ENCODE peak calls at places on chromosomes 13 and 19, in eight cellular contexts. B is sigmoid colon, H is hepatocyte, P is lower leg skin, I is heart right ventricle, M is GM13977, V is omental fat pad, Z is HL-60. K is an unnamed sample.

GRCh38 chr13:40478775-40479174 is 187.7 kb downstream of the FOXO1 start:
- DNase-seq in B (no peak), H (no peak), P (peak), I (no peak), M (no peak), V (no peak), Z (no peak), K (no peak)

GRCh38 chr13:21481359-21481758 is 22.3 kb upstream of the ZDHHC20 start:
- DNase-seq in B (no peak), H (no peak), P (no peak), I (no peak), M (no peak), V (no peak), Z (no peak), K (no peak)

GRCh38 chr19:19538077-19538764 is at the start of gene CILP2:
- DNase-seq in B (peak), H (peak), P (no peak), I (peak), M (peak), V (peak), Z (no peak), K (peak)

GRCh38 chr13:23899555-23899954 is 2.3 kb upstream of the C1QTNF9B start:
- DNase-seq in B (no peak), H (peak), P (no peak), I (no peak), M (no peak), V (no peak), Z (no peak), K (peak)

GRCh38 chr13:26485786-26486185 is 71.7 kb upstream of the WASF3 start:
- DNase-seq in B (peak), H (no peak), P (peak), I (no peak), M (no peak), V (no peak), Z (no peak), K (no peak)

GRCh38 chr13:33105387-33106005 is 89.3 kb downstream of the KL start:
- DNase-seq in B (no peak), H (no peak), P (no peak), I (no peak), M (no peak), V (no peak), Z (peak), K (no peak)

GRCh38 chr13:106630162-106630561 is 62.2 kb upstream of the ARGLU1 start:
- DNase-seq in B (no peak), H (no peak), P (peak), I (no peak), M (no peak), V (no peak), Z (no peak), K (no peak)

GRCh38 chr19:23460656-23461055 is 65.4 kb upstream of the ZNF91 start:
- DNase-seq in B (no peak), H (no peak), P (no peak), I (no peak), M (no peak), V (no peak), Z (no peak), K (no peak)

GRCh38 chr19:31185261-31185660 is 164.0 kb downstream of the TSHZ3 start:
- DNase-seq in B (no peak), H (no peak), P (peak), I (no peak), M (no peak), V (no peak), Z (no peak), K (no peak)

GRCh38 chr19:49570997-49571676 is 9.2 kb downstream of the NOSIP start:
- DNase-seq in B (no peak), H (peak), P (no peak), I (no peak), M (no peak), V (no peak), Z (peak), K (no peak)

GRCh38 chr13:33228645-33229445 is 56.7 kb downstream of the STARD13 start:
- DNase-seq in B (no peak), H (peak), P (no peak), I (no peak), M (peak), V (no peak), Z (peak), K (no peak)

GRCh38 chr13:111187879-111188643 is 73.0 kb downstream of the ARHGEF7 start:
- DNase-seq in B (no peak), H (peak), P (no peak), I (no peak), M (no peak), V (no peak), Z (peak), K (no peak)

GRCh38 chr19:29268103-29268502 is 55.2 kb upstream of the UQCRFS1 start:
- DNase-seq in B (no peak), H (no peak), P (no peak), I (no peak), M (no peak), V (no peak), Z (no peak), K (no peak)

GRCh38 chr19:13460045-13460444 is 46.2 kb downstream of the CACNA1A start:
- DNase-seq in B (no peak), H (no peak), P (no peak), I (no peak), M (no peak), V (no peak), Z (no peak), K (no peak)

GRCh38 chr13:25973085-25973484 is 78.7 kb downstream of the SHISA2 start:
- DNase-seq in B (no peak), H (no peak), P (no peak), I (no peak), M (no peak), V (no peak), Z (no peak), K (no peak)

GRCh38 chr13:59493436-59493965 is 670.2 kb downstream of the DIAPH3 start:
- DNase-seq in B (no peak), H (no peak), P (no peak), I (no peak), M (no peak), V (no peak), Z (no peak), K (no peak)

GRCh38 chr19:58395979-58396627 is 647 bp downstream of the RNF225 start:
- DNase-seq in B (no peak), H (peak), P (no peak), I (no peak), M (no peak), V (no peak), Z (no peak), K (no peak)

GRCh38 chr19:23071087-23071511 is 45.7 kb upstream of the ZNF730 start:
- DNase-seq in B (peak), H (no peak), P (no peak), I (peak), M (peak), V (no peak), Z (no peak), K (peak)

GRCh38 chr19:1261512-1261862 is 7.6 kb upstream of the CIRBP start:
- DNase-seq in B (peak), H (no peak), P (peak), I (no peak), M (no peak), V (no peak), Z (peak), K (peak)

GRCh38 chr13:29924482-29924884 is 74.1 kb upstream of the UBL3 start:
- DNase-seq in B (no peak), H (peak), P (no peak), I (no peak), M (no peak), V (no peak), Z (no peak), K (no peak)

GRCh38 chr13:80084086-80084676 is 256.7 kb downstream of the SPRY2 start:
- DNase-seq in B (no peak), H (peak), P (no peak), I (no peak), M (no peak), V (no peak), Z (no peak), K (no peak)

GRCh38 chr13:113597386-113598080 is 13.0 kb downstream of the TFDP1 start:
- DNase-seq in B (peak), H (no peak), P (peak), I (no peak), M (no peak), V (no peak), Z (no peak), K (no peak)

GRCh38 chr19:17681505-17682125 is 6.5 kb downstream of the UNC13A start:
- DNase-seq in B (no peak), H (peak), P (no peak), I (peak), M (peak), V (no peak), Z (no peak), K (peak)

GRCh38 chr13:99133230-99133629 is 67.4 kb upstream of the UBAC2 start:
- DNase-seq in B (no peak), H (no peak), P (no peak), I (no peak), M (no peak), V (no peak), Z (no peak), K (no peak)

GRCh38 chr13:112725346-112726017 is 35.6 kb downstream of the ATP11A start:
- DNase-seq in B (peak), H (no peak), P (no peak), I (no peak), M (no peak), V (no peak), Z (peak), K (peak)

GRCh38 chr19:56150358-56150757 is 9.3 kb downstream of the ZNF444 start:
- DNase-seq in B (no peak), H (no peak), P (no peak), I (no peak), M (no peak), V (no peak), Z (no peak), K (no peak)

GRCh38 chr19:19738564-19738963 is 5.7 kb upstream of the ZNF14 start:
- DNase-seq in B (no peak), H (no peak), P (no peak), I (no peak), M (no peak), V (no peak), Z (no peak), K (no peak)

GRCh38 chr19:11887618-11888531 is at the start of gene ZNF69:
- DNase-seq in B (peak), H (peak), P (peak), I (peak), M (peak), V (peak), Z (no peak), K (peak)
- TF ChIP-seq CTCF in B (no peak), H (no peak), P (no peak), I (peak), M (peak), V (no peak), Z (no peak), K (no peak)

DNA sequence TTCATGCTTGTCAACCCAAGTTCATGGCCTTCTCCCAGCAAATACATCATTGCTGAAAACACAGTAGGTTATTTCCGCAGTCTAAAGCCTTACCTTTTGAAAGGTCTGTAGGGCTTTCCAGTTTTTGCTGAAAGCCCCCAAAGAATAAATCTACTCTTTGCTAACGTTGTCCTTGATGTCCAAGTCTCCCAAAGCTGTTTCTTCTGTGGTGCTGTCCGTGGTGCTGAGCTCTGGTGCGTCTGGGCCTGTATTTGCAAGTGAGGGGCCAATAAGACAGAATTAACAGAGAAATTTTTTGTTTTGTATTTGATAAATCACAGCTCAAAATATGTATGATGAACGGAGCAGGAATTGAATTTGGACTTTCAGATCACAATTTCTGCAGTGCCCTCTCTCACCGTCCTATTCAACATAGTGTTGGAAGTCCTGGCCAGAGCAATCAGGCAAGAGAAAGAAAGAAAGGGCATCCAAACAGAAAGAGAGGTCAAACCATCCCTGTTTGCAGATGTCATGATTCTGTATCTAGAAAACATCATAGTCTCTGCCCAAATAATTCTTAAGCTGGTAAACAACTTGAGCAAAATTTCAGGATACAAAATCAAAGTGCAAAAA is 9.8 kb upstream of the LGALS16 start:
- DNase-seq in B (no peak), H (peak), P (no peak), I (no peak), M (no peak), V (no peak), Z (no peak), K (no peak)
- TF ChIP-seq CTCF in B (no peak), H (no peak), P (no peak), I (no peak), M (no peak), V (no peak), Z (no peak), K (no peak)

GRCh38 chr13:46571189-46571901 is 18.4 kb downstream of the LRCH1 start:
- DNase-seq in B (no peak), H (no peak), P (no peak), I (no peak), M (peak), V (no peak), Z (no peak), K (no peak)

GRCh38 chr13:46571941-46572340 is 19.0 kb downstream of the LRCH1 start:
- DNase-seq in B (no peak), H (no peak), P (no peak), I (no peak), M (no peak), V (no peak), Z (no peak), K (no peak)

GRCh38 chr13:46567671-46568070 is 14.7 kb downstream of the LRCH1 start:
- DNase-seq in B (no peak), H (no peak), P (no peak), I (no peak), M (no peak), V (no peak), Z (no peak), K (no peak)

GRCh38 chr13:46570273-46570672 is 17.3 kb downstream of the LRCH1 start:
- DNase-seq in B (no peak), H (no peak), P (no peak), I (no peak), M (no peak), V (no peak), Z (no peak), K (no peak)

GRCh38 chr13:46569471-46569870 is 16.5 kb downstream of the LRCH1 start:
- DNase-seq in B (no peak), H (no peak), P (no peak), I (no peak), M (no peak), V (no peak), Z (no peak), K (no peak)
- TF ChIP-seq CTCF in B (no peak), H (no peak), P (no peak), I (no peak), M (no peak), V (no peak), Z (no peak), K (no peak)

DNA sequence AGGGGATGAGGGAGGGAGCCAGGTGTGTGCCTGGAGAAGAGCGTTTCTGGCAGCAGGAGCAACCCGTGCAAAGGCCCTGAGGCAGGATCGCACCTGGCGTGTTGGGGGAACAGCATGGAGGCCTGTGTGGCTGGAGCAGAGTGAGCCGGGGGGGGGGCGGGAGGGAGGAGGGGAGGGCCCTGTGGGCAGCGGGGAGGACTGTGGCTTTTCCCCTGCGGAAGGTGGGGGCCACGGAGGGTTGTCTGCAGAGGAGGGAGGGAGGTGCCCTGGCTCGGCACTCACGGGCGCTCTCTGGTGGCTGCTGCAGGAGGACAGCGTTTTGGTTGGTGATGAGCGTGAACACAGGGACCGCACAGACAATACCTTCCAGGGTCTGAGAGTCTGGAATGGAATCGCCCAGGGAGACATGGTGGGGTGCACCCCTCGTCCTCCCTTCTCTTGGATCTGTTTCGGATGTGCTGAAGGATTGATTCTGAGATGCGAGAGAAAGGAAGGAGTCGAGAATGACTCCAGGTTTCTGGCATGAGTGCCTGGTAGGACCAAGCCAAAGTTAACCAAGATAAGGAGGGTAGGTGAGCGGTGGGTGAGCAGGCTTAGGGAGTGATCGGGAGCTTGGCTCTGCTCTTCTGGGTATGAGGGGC is 6.5 kb downstream of the RAB11B start:
- DNase-seq in B (peak), H (peak), P (no peak), I (peak), M (peak), V (no peak), Z (peak), K (peak)
- TF ChIP-seq CTCF in B (peak), H (peak), P (no peak), I (peak), M (peak), V (no peak), Z (peak), K (peak)

GRCh38 chr19:34666958-34667265 is 10.0 kb downstream of the SCGB2B2 start:
- DNase-seq in B (no peak), H (no peak), P (no peak), I (no peak), M (no peak), V (no peak), Z (no peak), K (no peak)

GRCh38 chr19:34664870-34665269 is 12.1 kb downstream of the SCGB2B2 start:
- DNase-seq in B (no peak), H (no peak), P (no peak), I (no peak), M (no peak), V (no peak), Z (no peak), K (no peak)

GRCh38 chr19:34669305-34669704 is 7.7 kb downstream of the SCGB2B2 start:
- DNase-seq in B (no peak), H (no peak), P (no peak), I (no peak), M (no peak), V (no peak), Z (no peak), K (no peak)

GRCh38 chr19:34666200-34666957 is 10.6 kb downstream of the SCGB2B2 start:
- DNase-seq in B (no peak), H (no peak), P (no peak), I (no peak), M (no peak), V (no peak), Z (no peak), K (no peak)

DNA sequence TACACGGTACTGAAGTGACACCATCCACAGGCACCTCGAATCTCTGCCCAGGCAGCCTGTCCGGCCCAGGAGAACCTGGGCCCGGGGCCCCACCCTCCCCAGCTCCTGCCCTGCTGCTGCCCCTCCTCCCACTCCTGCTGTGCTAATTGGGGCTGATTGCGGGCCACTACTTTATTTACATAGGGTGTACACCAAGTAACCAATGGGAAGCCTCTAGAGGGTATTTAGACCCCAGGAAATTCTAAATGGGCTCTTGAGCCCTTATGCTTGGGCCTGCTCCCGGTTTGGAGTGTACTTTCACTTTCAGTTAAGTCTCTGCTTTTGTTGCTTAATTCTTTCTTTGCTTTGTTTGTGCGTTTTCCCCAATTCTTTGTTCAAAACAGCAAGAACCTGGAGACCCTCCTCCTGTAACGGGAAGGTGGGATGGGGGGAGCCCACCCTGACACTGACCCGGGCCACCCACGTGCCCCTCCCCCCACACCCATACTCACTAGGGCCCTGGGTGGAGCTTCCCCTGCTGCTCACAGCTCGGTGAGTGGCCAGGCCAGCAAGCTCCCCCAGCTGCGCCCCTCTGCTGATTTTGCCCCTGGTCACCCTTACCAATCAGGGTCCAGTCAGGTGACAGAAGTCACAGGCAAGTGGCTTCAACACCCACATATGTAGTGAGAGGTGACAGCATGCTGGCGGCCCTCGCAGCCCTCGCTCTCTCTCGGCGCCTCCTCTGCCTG is 9.4 kb downstream of the SCGB2B2 start:
- DNase-seq in B (no peak), H (no peak), P (no peak), I (no peak), M (peak), V (no peak), Z (no peak), K (no peak)
- TF ChIP-seq CTCF in B (no peak), H (no peak), P (no peak), I (no peak), M (no peak), V (no peak), Z (no peak), K (no peak)

GRCh38 chr19:46017095-46017429 is 5.8 kb downstream of the PGLYRP1 start:
- DNase-seq in B (peak), H (no peak), P (no peak), I (no peak), M (no peak), V (no peak), Z (no peak), K (no peak)
- TF ChIP-seq CTCF in B (no peak), H (no peak), P (no peak), I (peak), M (no peak), V (no peak), Z (no peak), K (no peak)

DNA sequence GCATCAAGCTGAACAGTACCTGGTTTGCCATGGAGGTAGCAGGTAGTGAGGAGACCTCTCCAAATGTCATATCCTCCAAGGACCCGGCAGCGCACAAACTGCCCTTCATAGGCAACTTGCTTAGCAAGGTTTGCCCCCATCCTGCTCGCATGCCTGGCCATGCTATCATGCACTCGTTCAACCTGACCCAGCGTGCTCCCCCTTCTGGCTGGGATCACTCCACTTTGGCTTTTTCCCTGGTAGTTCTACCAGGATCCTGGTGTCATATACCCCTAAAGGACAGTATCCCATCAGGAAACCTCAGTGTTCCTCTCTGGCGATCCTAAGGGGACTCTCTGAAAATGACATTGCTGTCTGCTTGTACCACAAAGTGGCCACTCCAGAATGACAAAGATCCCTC is 38.6 kb upstream of the ZNF30 start:
- DNase-seq in B (no peak), H (no peak), P (peak), I (no peak), M (no peak), V (no peak), Z (no peak), K (no peak)
- TF ChIP-seq CTCF in B (no peak), H (no peak), P (no peak), I (no peak), M (no peak), V (no peak), Z (no peak), K (no peak)